ENCODE peak calls at places on chromosomes 5 and 9, in five cellular contexts. One of them, this sample, is unnamed. For H3K4me1 and H3K27me3, the result is how much of the 10 kb centered on the place peaks cover.

GRCh38 chr9:131483319-131484050 is 19.2 kb upstream of the POMT1 start:
- DNase-seq in heart right ventricle: peak
- DNase-seq in mammary epithelial cell: no peak
- DNase-seq in lower lobe of right lung: peak
- DNase-seq in neural progenitor cell: no peak
- DNase-seq in this sample: no peak

GRCh38 chr5:3593771-3594513 is 1.7 kb upstream of the IRX1 start:
- DNase-seq in heart right ventricle: no peak
- DNase-seq in mammary epithelial cell: peak
- DNase-seq in lower lobe of right lung: no peak
- DNase-seq in neural progenitor cell: peak
- DNase-seq in this sample: no peak

GRCh38 chr5:122715095-122715494 is 59.8 kb upstream of the SNX2 start:
- DNase-seq in heart right ventricle: no peak
- DNase-seq in mammary epithelial cell: peak
- DNase-seq in lower lobe of right lung: no peak
- DNase-seq in neural progenitor cell: no peak
- DNase-seq in this sample: no peak

GRCh38 chr9:89444212-89444611 is 53.7 kb downstream of the SEMA4D start:
- DNase-seq in heart right ventricle: no peak
- DNase-seq in mammary epithelial cell: no peak
- DNase-seq in lower lobe of right lung: no peak
- DNase-seq in neural progenitor cell: no peak
- DNase-seq in this sample: no peak

GRCh38 chr5:126972062-126972895 is 58.1 kb downstream of the MARCHF3 start:
- DNase-seq in heart right ventricle: no peak
- DNase-seq in mammary epithelial cell: peak
- DNase-seq in lower lobe of right lung: no peak
- DNase-seq in neural progenitor cell: no peak
- DNase-seq in this sample: no peak

GRCh38 chr5:113123563-113123962 is 147.0 kb downstream of the DCP2 start:
- DNase-seq in heart right ventricle: no peak
- DNase-seq in mammary epithelial cell: no peak
- DNase-seq in lower lobe of right lung: no peak
- DNase-seq in neural progenitor cell: peak
- DNase-seq in this sample: no peak

GRCh38 chr9:91547076-91547475 is 123.4 kb upstream of the NFIL3 start:
- DNase-seq in heart right ventricle: no peak
- DNase-seq in mammary epithelial cell: no peak
- DNase-seq in lower lobe of right lung: no peak
- DNase-seq in neural progenitor cell: no peak
- DNase-seq in this sample: no peak

GRCh38 chr5:35849850-35850249 is 6.8 kb upstream of the IL7R start:
- DNase-seq in heart right ventricle: no peak
- DNase-seq in mammary epithelial cell: no peak
- DNase-seq in lower lobe of right lung: no peak
- DNase-seq in neural progenitor cell: no peak
- DNase-seq in this sample: no peak

GRCh38 chr9:3074247-3074646 is 230.4 kb upstream of the PUM3 start:
- DNase-seq in heart right ventricle: no peak
- DNase-seq in mammary epithelial cell: no peak
- DNase-seq in lower lobe of right lung: no peak
- DNase-seq in neural progenitor cell: no peak
- DNase-seq in this sample: no peak

GRCh38 chr9:136178773-136179075 is 26.2 kb downstream of the LHX3 start:
- DNase-seq in heart right ventricle: no peak
- DNase-seq in mammary epithelial cell: no peak
- DNase-seq in lower lobe of right lung: no peak
- DNase-seq in neural progenitor cell: peak
- DNase-seq in this sample: no peak

GRCh38 chr9:26012797-26013594 is 334.8 kb upstream of the TUSC1 start:
- DNase-seq in heart right ventricle: no peak
- DNase-seq in mammary epithelial cell: no peak
- DNase-seq in lower lobe of right lung: no peak
- DNase-seq in neural progenitor cell: no peak
- DNase-seq in this sample: no peak

GRCh38 chr9:133604214-133604613 is 5.0 kb downstream of the FAM163B start:
- DNase-seq in heart right ventricle: no peak
- DNase-seq in mammary epithelial cell: no peak
- DNase-seq in lower lobe of right lung: peak
- DNase-seq in neural progenitor cell: no peak
- DNase-seq in this sample: no peak

GRCh38 chr9:109401169-109401989 is 80.5 kb upstream of the EPB41L4B start:
- DNase-seq in heart right ventricle: no peak
- DNase-seq in mammary epithelial cell: peak
- DNase-seq in lower lobe of right lung: peak
- DNase-seq in neural progenitor cell: peak
- DNase-seq in this sample: no peak

GRCh38 chr9:14846871-14847311 is 63.3 kb downstream of the FREM1 start:
- DNase-seq in heart right ventricle: peak
- DNase-seq in mammary epithelial cell: peak
- DNase-seq in lower lobe of right lung: peak
- DNase-seq in neural progenitor cell: peak
- DNase-seq in this sample: peak

GRCh38 chr5:176530983-176531901 is 6.0 kb downstream of the RNF44 start:
- DNase-seq in heart right ventricle: no peak
- DNase-seq in mammary epithelial cell: no peak
- DNase-seq in lower lobe of right lung: peak
- DNase-seq in neural progenitor cell: no peak
- DNase-seq in this sample: no peak
- H3K4me1 ChIP-seq in heart right ventricle: half or more
- H3K4me1 ChIP-seq in mammary epithelial cell: under half
- H3K4me1 ChIP-seq in lower lobe of right lung: half or more
- H3K4me1 ChIP-seq in neural progenitor cell: under half
- H3K4me1 ChIP-seq in this sample: half or more

GRCh38 chr5:135467051-135467625 is 15.0 kb upstream of the TIFAB start:
- DNase-seq in heart right ventricle: no peak
- DNase-seq in mammary epithelial cell: no peak
- DNase-seq in lower lobe of right lung: no peak
- DNase-seq in neural progenitor cell: no peak
- DNase-seq in this sample: no peak
- H3K27me3 ChIP-seq in heart right ventricle: under half
- H3K27me3 ChIP-seq in mammary epithelial cell: under half
- H3K27me3 ChIP-seq in lower lobe of right lung: half or more
- H3K27me3 ChIP-seq in neural progenitor cell: half or more
- H3K27me3 ChIP-seq in this sample: under half

GRCh38 chr5:95927927-95928723 is 33.5 kb downstream of the ELL2 start:
- DNase-seq in heart right ventricle: no peak
- DNase-seq in mammary epithelial cell: no peak
- DNase-seq in lower lobe of right lung: no peak
- DNase-seq in neural progenitor cell: no peak
- DNase-seq in this sample: no peak
- H3K4me1 ChIP-seq in heart right ventricle: under half
- H3K4me1 ChIP-seq in mammary epithelial cell: under half
- H3K4me1 ChIP-seq in lower lobe of right lung: under half
- H3K4me1 ChIP-seq in neural progenitor cell: under half
- H3K4me1 ChIP-seq in this sample: under half

DNA sequence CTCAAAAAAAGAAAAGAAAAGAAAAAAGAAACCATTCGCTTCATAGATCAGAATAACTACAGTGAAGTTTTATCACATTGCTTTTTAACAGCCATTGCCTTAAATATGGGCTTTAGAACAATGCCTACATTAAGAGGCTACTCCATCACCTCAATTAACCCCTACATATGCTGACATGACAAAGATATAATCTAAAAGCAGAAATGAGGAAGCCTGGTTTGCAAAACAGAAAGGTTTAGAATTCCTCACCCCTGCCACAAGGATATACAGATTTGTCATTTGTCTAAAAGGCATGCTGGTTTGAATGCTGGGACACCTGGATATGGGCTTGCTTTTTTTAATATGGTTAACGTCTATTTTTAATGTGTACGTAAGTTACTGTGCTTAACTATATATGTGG is 1353.0 kb upstream of the C9orf72 start:
- DNase-seq in heart right ventricle: no peak
- DNase-seq in mammary epithelial cell: no peak
- DNase-seq in lower lobe of right lung: no peak
- DNase-seq in neural progenitor cell: no peak
- DNase-seq in this sample: no peak
- H3K27me3 ChIP-seq in heart right ventricle: under half
- H3K27me3 ChIP-seq in mammary epithelial cell: under half
- H3K27me3 ChIP-seq in lower lobe of right lung: under half
- H3K27me3 ChIP-seq in neural progenitor cell: under half
- H3K27me3 ChIP-seq in this sample: under half

GRCh38 chr9:72983056-72983455 is 30.2 kb upstream of the ALDH1A1 start:
- DNase-seq in heart right ventricle: no peak
- DNase-seq in mammary epithelial cell: no peak
- DNase-seq in lower lobe of right lung: no peak
- DNase-seq in neural progenitor cell: no peak
- DNase-seq in this sample: no peak
- H3K4me1 ChIP-seq in heart right ventricle: under half
- H3K4me1 ChIP-seq in mammary epithelial cell: under half
- H3K4me1 ChIP-seq in lower lobe of right lung: under half
- H3K4me1 ChIP-seq in neural progenitor cell: under half
- H3K4me1 ChIP-seq in this sample: under half

DNA sequence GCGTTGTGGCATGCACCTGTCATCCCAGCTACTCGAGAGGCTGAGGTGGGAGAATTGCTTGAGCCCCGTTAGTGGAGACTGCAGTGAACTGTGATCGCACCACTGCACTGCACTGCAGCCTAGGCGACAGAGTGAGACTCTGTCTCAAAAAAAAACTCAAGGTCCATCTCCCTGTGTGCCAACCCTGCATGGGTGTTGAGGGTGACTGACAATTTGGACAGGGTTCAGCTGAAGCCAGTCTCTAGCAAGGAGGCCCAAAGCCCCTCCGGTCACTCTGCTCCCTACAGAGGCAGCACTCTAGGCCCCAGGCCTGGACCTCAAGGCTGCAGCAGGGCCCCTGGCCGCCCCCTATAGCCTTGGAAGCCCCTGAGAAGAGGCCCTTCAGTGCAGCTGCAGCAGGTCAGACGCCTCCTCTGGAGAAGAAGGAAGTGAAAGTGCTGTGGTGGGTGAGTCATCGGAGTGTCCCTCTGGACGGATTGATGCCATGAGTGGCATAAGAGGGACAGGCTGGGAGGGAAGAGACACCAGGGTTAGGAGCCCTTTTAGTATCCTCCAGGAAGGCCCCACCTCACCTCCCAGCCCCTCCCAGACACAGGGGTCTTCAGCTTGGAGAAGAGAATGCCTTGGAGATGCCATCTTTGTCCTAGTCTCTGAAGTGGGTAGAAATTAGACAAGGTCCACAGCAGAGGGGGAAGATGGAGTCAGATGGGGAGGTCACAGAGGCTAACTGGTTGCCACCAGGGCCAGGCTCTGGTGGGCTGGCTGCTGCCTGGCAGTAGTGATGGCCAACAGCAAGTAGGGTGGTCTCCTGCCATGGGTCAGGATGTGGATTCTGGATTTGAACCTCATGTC is 39.1 kb upstream of the NEK6 start:
- DNase-seq in heart right ventricle: peak
- DNase-seq in mammary epithelial cell: peak
- DNase-seq in lower lobe of right lung: peak
- DNase-seq in neural progenitor cell: no peak
- DNase-seq in this sample: no peak
- H3K27me3 ChIP-seq in heart right ventricle: under half
- H3K27me3 ChIP-seq in mammary epithelial cell: under half
- H3K27me3 ChIP-seq in lower lobe of right lung: under half
- H3K27me3 ChIP-seq in neural progenitor cell: under half
- H3K27me3 ChIP-seq in this sample: under half

GRCh38 chr5:134003064-134003956 is 1.5 kb downstream of the VDAC1 start:
- DNase-seq in heart right ventricle: no peak
- DNase-seq in mammary epithelial cell: no peak
- DNase-seq in lower lobe of right lung: no peak
- DNase-seq in neural progenitor cell: no peak
- DNase-seq in this sample: peak

GRCh38 chr5:134003957-134004625 is 684 bp downstream of the VDAC1 start:
- DNase-seq in heart right ventricle: peak
- DNase-seq in mammary epithelial cell: peak
- DNase-seq in lower lobe of right lung: peak
- DNase-seq in neural progenitor cell: peak
- DNase-seq in this sample: peak

GRCh38 chr5:134000696-134001453 is 3.9 kb downstream of the VDAC1 start:
- DNase-seq in heart right ventricle: no peak
- DNase-seq in mammary epithelial cell: no peak
- DNase-seq in lower lobe of right lung: no peak
- DNase-seq in neural progenitor cell: no peak
- DNase-seq in this sample: no peak

GRCh38 chr5:134000116-134000515 is 4.7 kb downstream of the VDAC1 start:
- DNase-seq in heart right ventricle: no peak
- DNase-seq in mammary epithelial cell: no peak
- DNase-seq in lower lobe of right lung: no peak
- DNase-seq in neural progenitor cell: no peak
- DNase-seq in this sample: no peak

GRCh38 chr5:134001938-134002731 is 2.6 kb downstream of the VDAC1 start:
- DNase-seq in heart right ventricle: no peak
- DNase-seq in mammary epithelial cell: no peak
- DNase-seq in lower lobe of right lung: no peak
- DNase-seq in neural progenitor cell: no peak
- DNase-seq in this sample: no peak
- H3K4me1 ChIP-seq in heart right ventricle: half or more
- H3K4me1 ChIP-seq in mammary epithelial cell: under half
- H3K4me1 ChIP-seq in lower lobe of right lung: half or more
- H3K4me1 ChIP-seq in neural progenitor cell: under half
- H3K4me1 ChIP-seq in this sample: under half

GRCh38 chr9:126615791-126616447 is 2.2 kb downstream of the LMX1B start:
- DNase-seq in heart right ventricle: no peak
- DNase-seq in mammary epithelial cell: peak
- DNase-seq in lower lobe of right lung: no peak
- DNase-seq in neural progenitor cell: peak
- DNase-seq in this sample: no peak
- H3K27me3 ChIP-seq in heart right ventricle: half or more
- H3K27me3 ChIP-seq in mammary epithelial cell: under half
- H3K27me3 ChIP-seq in lower lobe of right lung: half or more
- H3K27me3 ChIP-seq in neural progenitor cell: half or more
- H3K27me3 ChIP-seq in this sample: half or more